ENCODE peak calls at places on chromosomes 5 and 9, in eight cellular contexts. One of them, this sample, is unnamed.
A peak's percentile ranks its signal among the peaks of the same experiment; 100 is the strongest.

GRCh38 chr5:15598294-15598902 is 98.4 kb downstream of the FBXL7 start:
- DNase-seq in GM04504: no peak
- DNase-seq in GM03348: no peak
- DNase-seq in HS-27A: no peak
- DNase-seq in cardiac fibroblast: peak; percentile 39
- DNase-seq in M059J: peak; percentile 12
- DNase-seq in neural progenitor cell: peak; percentile 54
- DNase-seq in substantia nigra: no peak
- DNase-seq in this sample: no peak

GRCh38 chr9:136083558-136084190 is 11.4 kb downstream of the NACC2 start:
- DNase-seq in GM03348: no peak
- DNase-seq in substantia nigra: no peak
- DNase-seq in HS-27A: no peak
- DNase-seq in cardiac fibroblast: no peak
- DNase-seq in M059J: no peak
- DNase-seq in GM04504: no peak
- DNase-seq in neural progenitor cell: peak; percentile 0
- DNase-seq in this sample: no peak

GRCh38 chr5:16568875-16569580 is 47.8 kb downstream of the RETREG1 start:
- DNase-seq in HS-27A: no peak
- DNase-seq in neural progenitor cell: no peak
- DNase-seq in cardiac fibroblast: peak; percentile 46
- DNase-seq in M059J: peak; percentile 86
- DNase-seq in GM03348: no peak
- DNase-seq in substantia nigra: peak; percentile 92
- DNase-seq in GM04504: peak; percentile 31
- DNase-seq in this sample: no peak

GRCh38 chr9:112176410-112177010 is 1.4 kb upstream of the SUSD1 start:
- DNase-seq in HS-27A: no peak
- DNase-seq in GM04504: no peak
- DNase-seq in neural progenitor cell: no peak
- DNase-seq in cardiac fibroblast: no peak
- DNase-seq in M059J: no peak
- DNase-seq in GM03348: no peak
- DNase-seq in substantia nigra: no peak
- DNase-seq in this sample: no peak

GRCh38 chr9:21591221-21592062 is 109.3 kb upstream of the IFNE start:
- DNase-seq in GM03348: peak; percentile 83
- DNase-seq in M059J: peak; percentile 99
- DNase-seq in substantia nigra: no peak
- DNase-seq in HS-27A: peak; percentile 74
- DNase-seq in cardiac fibroblast: peak; percentile 99
- DNase-seq in GM04504: peak; percentile 95
- DNase-seq in neural progenitor cell: peak; percentile 18
- DNase-seq in this sample: no peak

GRCh38 chr9:34572628-34573027 is 16.9 kb downstream of the CNTFR start:
- DNase-seq in GM03348: no peak
- DNase-seq in GM04504: no peak
- DNase-seq in cardiac fibroblast: no peak
- DNase-seq in HS-27A: no peak
- DNase-seq in neural progenitor cell: no peak
- DNase-seq in M059J: no peak
- DNase-seq in substantia nigra: no peak
- DNase-seq in this sample: no peak

GRCh38 chr9:21682981-21683380 is 119.5 kb upstream of the MTAP start:
- DNase-seq in HS-27A: no peak
- DNase-seq in cardiac fibroblast: peak; percentile 79
- DNase-seq in GM03348: no peak
- DNase-seq in substantia nigra: no peak
- DNase-seq in M059J: peak; percentile 80
- DNase-seq in neural progenitor cell: no peak
- DNase-seq in GM04504: no peak
- DNase-seq in this sample: no peak

GRCh38 chr9:38732849-38733248 is 12.9 kb upstream of the FAM240B start:
- DNase-seq in GM04504: no peak
- DNase-seq in neural progenitor cell: no peak
- DNase-seq in cardiac fibroblast: no peak
- DNase-seq in GM03348: no peak
- DNase-seq in substantia nigra: no peak
- DNase-seq in HS-27A: no peak
- DNase-seq in M059J: no peak
- DNase-seq in this sample: no peak

GRCh38 chr9:101498323-101498722 is 35.3 kb upstream of the RNF20 start:
- DNase-seq in cardiac fibroblast: no peak
- DNase-seq in substantia nigra: no peak
- DNase-seq in GM04504: no peak
- DNase-seq in neural progenitor cell: no peak
- DNase-seq in HS-27A: no peak
- DNase-seq in M059J: no peak
- DNase-seq in GM03348: no peak
- DNase-seq in this sample: no peak

GRCh38 chr9:87836951-87837715 is 45.5 kb upstream of the SPATA31E1 start:
- DNase-seq in GM03348: peak; percentile 22
- DNase-seq in HS-27A: no peak
- DNase-seq in substantia nigra: no peak
- DNase-seq in GM04504: no peak
- DNase-seq in cardiac fibroblast: no peak
- DNase-seq in M059J: no peak
- DNase-seq in neural progenitor cell: no peak
- DNase-seq in this sample: no peak

GRCh38 chr9:13175732-13176131 is 103.8 kb downstream of the MPDZ start:
- DNase-seq in substantia nigra: no peak
- DNase-seq in M059J: no peak
- DNase-seq in neural progenitor cell: no peak
- DNase-seq in GM03348: no peak
- DNase-seq in HS-27A: no peak
- DNase-seq in GM04504: no peak
- DNase-seq in cardiac fibroblast: no peak
- DNase-seq in this sample: no peak

GRCh38 chr9:94057918-94058317 is 26.3 kb upstream of the PTPDC1 start:
- DNase-seq in GM04504: no peak
- DNase-seq in cardiac fibroblast: no peak
- DNase-seq in HS-27A: no peak
- DNase-seq in GM03348: no peak
- DNase-seq in substantia nigra: no peak
- DNase-seq in neural progenitor cell: no peak
- DNase-seq in M059J: no peak
- DNase-seq in this sample: no peak

GRCh38 chr5:32725994-32726659 is 15.0 kb downstream of the NPR3 start:
- DNase-seq in GM03348: no peak
- DNase-seq in neural progenitor cell: no peak
- DNase-seq in substantia nigra: no peak
- DNase-seq in HS-27A: no peak
- DNase-seq in cardiac fibroblast: no peak
- DNase-seq in GM04504: no peak
- DNase-seq in M059J: no peak
- DNase-seq in this sample: no peak

GRCh38 chr5:117829646-117830045 is 1158.7 kb downstream of the DTWD2 start:
- DNase-seq in neural progenitor cell: peak; percentile 9
- DNase-seq in M059J: no peak
- DNase-seq in HS-27A: no peak
- DNase-seq in cardiac fibroblast: no peak
- DNase-seq in substantia nigra: no peak
- DNase-seq in GM04504: no peak
- DNase-seq in GM03348: no peak
- DNase-seq in this sample: no peak

GRCh38 chr9:89223398-89223977 is 44.9 kb upstream of the SHC3 start:
- DNase-seq in substantia nigra: no peak
- DNase-seq in GM03348: peak; percentile 56
- DNase-seq in neural progenitor cell: no peak
- DNase-seq in GM04504: no peak
- DNase-seq in M059J: no peak
- DNase-seq in cardiac fibroblast: peak; percentile 39
- DNase-seq in HS-27A: no peak
- DNase-seq in this sample: no peak

GRCh38 chr9:125426926-125427325 is 165.3 kb downstream of the GAPVD1 start:
- DNase-seq in GM04504: no peak
- DNase-seq in M059J: no peak
- DNase-seq in neural progenitor cell: no peak
- DNase-seq in HS-27A: no peak
- DNase-seq in GM03348: no peak
- DNase-seq in cardiac fibroblast: no peak
- DNase-seq in substantia nigra: no peak
- DNase-seq in this sample: no peak

GRCh38 chr5:141817631-141818030 is 60.6 kb downstream of the PCDH1 start:
- DNase-seq in cardiac fibroblast: no peak
- DNase-seq in neural progenitor cell: no peak
- DNase-seq in M059J: no peak
- DNase-seq in GM04504: no peak
- DNase-seq in GM03348: no peak
- DNase-seq in HS-27A: no peak
- DNase-seq in substantia nigra: no peak
- DNase-seq in this sample: no peak

GRCh38 chr5:168771698-168772097 is 192.5 kb upstream of the PANK3 start:
- DNase-seq in neural progenitor cell: no peak
- DNase-seq in cardiac fibroblast: no peak
- DNase-seq in M059J: no peak
- DNase-seq in HS-27A: no peak
- DNase-seq in substantia nigra: no peak
- DNase-seq in GM03348: no peak
- DNase-seq in GM04504: no peak
- DNase-seq in this sample: no peak

GRCh38 chr5:1184163-1184470 is 17.3 kb upstream of the SLC6A19 start:
- DNase-seq in neural progenitor cell: no peak
- DNase-seq in HS-27A: no peak
- DNase-seq in substantia nigra: no peak
- DNase-seq in GM03348: no peak
- DNase-seq in GM04504: no peak
- DNase-seq in M059J: no peak
- DNase-seq in cardiac fibroblast: no peak
- DNase-seq in this sample: no peak

GRCh38 chr5:179839328-179840256 is 18.9 kb downstream of the SQSTM1 start:
- DNase-seq in substantia nigra: no peak
- DNase-seq in neural progenitor cell: no peak
- DNase-seq in M059J: no peak
- DNase-seq in HS-27A: no peak
- DNase-seq in cardiac fibroblast: peak; percentile 46
- DNase-seq in GM03348: no peak
- DNase-seq in GM04504: no peak
- DNase-seq in this sample: no peak

GRCh38 chr9:114167591-114168091 is 12.3 kb downstream of the COL27A1 start:
- DNase-seq in substantia nigra: no peak
- DNase-seq in neural progenitor cell: no peak
- DNase-seq in HS-27A: no peak
- DNase-seq in GM03348: no peak
- DNase-seq in GM04504: no peak
- DNase-seq in M059J: no peak
- DNase-seq in cardiac fibroblast: no peak
- DNase-seq in this sample: no peak

GRCh38 chr9:109401169-109401989 is 80.5 kb upstream of the EPB41L4B start:
- DNase-seq in cardiac fibroblast: peak; percentile 68
- DNase-seq in HS-27A: no peak
- DNase-seq in substantia nigra: peak; percentile 38
- DNase-seq in neural progenitor cell: peak; percentile 89
- DNase-seq in GM04504: no peak
- DNase-seq in GM03348: peak; percentile 71
- DNase-seq in M059J: peak; percentile 48
- DNase-seq in this sample: no peak

GRCh38 chr9:128882677-128883590 is 1.0 kb downstream of the LRRC8A start:
- DNase-seq in substantia nigra: no peak
- DNase-seq in HS-27A: no peak
- DNase-seq in neural progenitor cell: peak; percentile 16
- DNase-seq in GM03348: peak; percentile 51
- DNase-seq in GM04504: no peak
- DNase-seq in M059J: peak; percentile 38
- DNase-seq in cardiac fibroblast: no peak
- DNase-seq in this sample: no peak

GRCh38 chr5:57207681-57208080 is 33.8 kb downstream of the GPBP1 start:
- DNase-seq in HS-27A: no peak
- DNase-seq in neural progenitor cell: no peak
- DNase-seq in cardiac fibroblast: no peak
- DNase-seq in substantia nigra: no peak
- DNase-seq in GM03348: no peak
- DNase-seq in GM04504: no peak
- DNase-seq in M059J: no peak
- DNase-seq in this sample: no peak

GRCh38 chr9:34413229-34413852 is 36.6 kb upstream of the MYORG start:
- DNase-seq in HS-27A: peak; percentile 34
- DNase-seq in cardiac fibroblast: peak; percentile 57
- DNase-seq in M059J: peak; percentile 58
- DNase-seq in neural progenitor cell: peak; percentile 87
- DNase-seq in GM03348: peak; percentile 59
- DNase-seq in substantia nigra: peak; percentile 45
- DNase-seq in GM04504: peak; percentile 20
- DNase-seq in this sample: no peak

GRCh38 chr5:28788954-28789353 is 1750.6 kb upstream of the CDH9 start:
- DNase-seq in HS-27A: no peak
- DNase-seq in GM03348: no peak
- DNase-seq in GM04504: no peak
- DNase-seq in neural progenitor cell: no peak
- DNase-seq in substantia nigra: no peak
- DNase-seq in cardiac fibroblast: no peak
- DNase-seq in M059J: no peak
- DNase-seq in this sample: no peak

GRCh38 chr5:98042961-98043360 is 730.5 kb upstream of the RGMB start:
- DNase-seq in GM03348: no peak
- DNase-seq in substantia nigra: no peak
- DNase-seq in GM04504: no peak
- DNase-seq in HS-27A: no peak
- DNase-seq in neural progenitor cell: peak; percentile 14
- DNase-seq in M059J: no peak
- DNase-seq in cardiac fibroblast: no peak
- DNase-seq in this sample: no peak